ENCODE peak calls at places on chromosome 14, in seven cellular contexts. T is GM12891, Q is heart left ventricle, Y is upper lobe of left lung, C is stomach, Z is IMR-90, M is K562. E is an unnamed sample.

GRCh38 chr14:51614707-51615106 is 37.0 kb upstream of the FRMD6 start:
- DNase-seq in Y (no peak), Q (no peak), Z (peak; percentile 55), C (no peak), M (no peak), T (no peak), E (no peak)

GRCh38 chr14:57391609-57392195 is 1.3 kb downstream of the NAA30 start:
- DNase-seq in Q (no peak), M (no peak), Y (no peak), T (no peak), Z (peak; percentile 8), C (no peak), E (no peak)

GRCh38 chr14:70947739-70948138 is 40.5 kb downstream of the PCNX1 start:
- DNase-seq in C (no peak), Z (no peak), M (no peak), T (no peak), Q (no peak), Y (no peak), E (no peak)

GRCh38 chr14:78029471-78030372 is 140.5 kb upstream of the NRXN3 start:
- DNase-seq in Z (no peak), Y (peak; percentile 22), Q (no peak), C (no peak), M (peak; percentile 11), T (no peak), E (no peak)

GRCh38 chr14:88614218-88614907 is 51.5 kb downstream of the ZC3H14 start:
- DNase-seq in Y (no peak), C (no peak), T (no peak), M (no peak), Z (peak; percentile 81), Q (no peak), E (no peak)

GRCh38 chr14:87082917-87083316 is 910.1 kb downstream of the GALC start:
- DNase-seq in C (no peak), Q (no peak), Y (no peak), Z (no peak), M (no peak), T (no peak), E (no peak)

GRCh38 chr14:35818346-35819115 is 7.6 kb upstream of the BRMS1L start:
- DNase-seq in T (peak; percentile 14), Z (peak; percentile 58), Q (no peak), Y (no peak), M (peak; percentile 6), C (no peak), E (no peak)

GRCh38 chr14:54223978-54224377 is 172.8 kb upstream of the CDKN3 start:
- DNase-seq in Q (no peak), C (no peak), Z (no peak), T (no peak), Y (no peak), M (no peak), E (no peak)

GRCh38 chr14:104563742-104564615 is 15.6 kb upstream of the C14orf180 start:
- DNase-seq in T (peak; percentile 95), C (peak; percentile 75), M (peak; percentile 80), Z (peak; percentile 34), Y (peak; percentile 87), Q (peak; percentile 78), E (peak; percentile 94)

GRCh38 chr14:106318700-106319099 is 792.3 kb downstream of the TMEM121 start:
- DNase-seq in Y (peak; percentile 79), Z (no peak), M (peak; percentile 57), Q (no peak), C (no peak), T (peak; percentile 56), E (no peak)

GRCh38 chr14:91585856-91586255 is 75.7 kb upstream of the PPP4R3A start:
- DNase-seq in Z (no peak), T (no peak), M (no peak), C (no peak), Y (no peak), Q (no peak), E (no peak)

GRCh38 chr14:74492413-74493342 is at the start of gene NPC2:
- DNase-seq in T (no peak), M (no peak), C (no peak), Z (no peak), Q (no peak), Y (no peak), E (no peak)
- TF ChIP-seq POLR2A in T (no peak), M (no peak), C (no peak), Z (no peak), Q (peak; percentile 64), Y (peak; percentile 79), E (peak; percentile 39)

GRCh38 chr14:23153891-23154796 is 29.3 kb downstream of the SLC7A8 start:
- DNase-seq in T (no peak), C (peak; percentile 97), Z (no peak), Y (peak; percentile 93), M (peak; percentile 96), Q (peak; percentile 96), E (no peak)
- TF ChIP-seq POLR2A in T (no peak), C (no peak), Z (no peak), Y (peak; percentile 43), M (peak; percentile 45), Q (peak; percentile 78), E (no peak)

DNA sequence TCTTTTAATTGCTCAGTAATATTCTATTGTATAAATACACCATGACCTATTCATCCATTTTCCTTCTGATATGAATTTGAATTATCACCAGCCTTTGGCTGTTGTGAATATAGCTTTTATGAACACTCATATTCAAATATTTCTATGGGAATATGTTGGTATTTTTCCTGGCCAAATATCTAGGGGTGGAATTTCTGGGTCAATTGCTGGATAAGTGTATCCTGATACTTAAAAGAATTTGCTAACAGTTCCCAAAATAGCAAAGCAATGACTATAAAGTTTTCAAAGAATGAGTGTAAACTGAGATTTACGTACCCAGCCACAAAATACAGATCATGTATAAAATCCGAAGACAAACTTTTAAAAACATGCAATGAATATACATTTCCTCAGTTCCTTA is 148.7 kb upstream of the CLEC14A start:
- DNase-seq in M (no peak), T (no peak), Y (no peak), C (no peak), Z (peak; percentile 66), Q (no peak), E (no peak)
- TF ChIP-seq POLR2A in M (no peak), T (no peak), Y (no peak), C (no peak), Z (no peak), Q (no peak), E (no peak)

GRCh38 chr14:96057738-96058137 is 18.6 kb downstream of the C14orf132 start:
- DNase-seq in T (no peak), Y (no peak), Q (no peak), C (peak; percentile 3), M (no peak), Z (no peak), E (no peak)

GRCh38 chr14:96055065-96055752 is 16.0 kb downstream of the C14orf132 start:
- DNase-seq in C (peak; percentile 1), M (no peak), Q (no peak), Z (peak; percentile 35), Y (no peak), T (no peak), E (no peak)

GRCh38 chr14:96055753-96056508 is 16.8 kb downstream of the C14orf132 start:
- DNase-seq in T (no peak), Z (no peak), C (peak; percentile 7), M (no peak), Y (no peak), Q (no peak), E (no peak)

GRCh38 chr14:96058606-96059200 is 19.5 kb downstream of the C14orf132 start:
- DNase-seq in Z (no peak), Q (no peak), Y (no peak), T (no peak), C (peak; percentile 10), M (no peak), E (no peak)

GRCh38 chr14:96056509-96057422 is 17.6 kb downstream of the C14orf132 start:
- DNase-seq in Y (no peak), T (no peak), M (no peak), C (peak; percentile 36), Z (no peak), Q (no peak), E (no peak)
- TF ChIP-seq POLR2A in Y (no peak), T (no peak), M (no peak), C (no peak), Z (no peak), Q (no peak), E (no peak)

GRCh38 chr14:24664366-24664765 is 30.4 kb upstream of the GZMB start:
- DNase-seq in M (no peak), C (no peak), Y (no peak), T (no peak), Q (no peak), Z (no peak), E (no peak)
- TF ChIP-seq POLR2A in M (no peak), C (no peak), Y (no peak), T (no peak), Q (no peak), Z (no peak), E (no peak)

DNA sequence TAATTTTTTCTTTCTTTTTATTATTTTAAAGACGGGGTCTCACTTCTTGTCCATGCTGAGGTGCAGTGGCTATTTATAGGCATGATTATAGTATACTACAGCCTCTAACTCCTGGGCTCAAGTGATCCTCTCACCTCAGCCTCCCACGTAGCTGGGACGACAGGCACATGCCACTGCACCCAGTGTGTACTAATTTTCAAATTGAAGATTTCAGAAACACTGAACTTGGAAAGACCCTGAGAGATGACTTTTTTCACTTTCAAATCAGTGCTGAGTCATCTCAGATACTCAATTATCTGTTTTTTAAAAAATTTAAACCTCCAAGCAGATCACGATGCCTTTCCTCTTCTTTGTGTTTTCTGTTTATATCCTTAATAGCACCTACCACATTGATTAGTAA is 53.7 kb upstream of the COCH start:
- DNase-seq in M (no peak), Z (no peak), C (no peak), Y (no peak), T (no peak), Q (no peak), E (no peak)
- TF ChIP-seq POLR2A in M (no peak), Z (no peak), C (no peak), Y (no peak), T (no peak), Q (no peak), E (no peak)

DNA sequence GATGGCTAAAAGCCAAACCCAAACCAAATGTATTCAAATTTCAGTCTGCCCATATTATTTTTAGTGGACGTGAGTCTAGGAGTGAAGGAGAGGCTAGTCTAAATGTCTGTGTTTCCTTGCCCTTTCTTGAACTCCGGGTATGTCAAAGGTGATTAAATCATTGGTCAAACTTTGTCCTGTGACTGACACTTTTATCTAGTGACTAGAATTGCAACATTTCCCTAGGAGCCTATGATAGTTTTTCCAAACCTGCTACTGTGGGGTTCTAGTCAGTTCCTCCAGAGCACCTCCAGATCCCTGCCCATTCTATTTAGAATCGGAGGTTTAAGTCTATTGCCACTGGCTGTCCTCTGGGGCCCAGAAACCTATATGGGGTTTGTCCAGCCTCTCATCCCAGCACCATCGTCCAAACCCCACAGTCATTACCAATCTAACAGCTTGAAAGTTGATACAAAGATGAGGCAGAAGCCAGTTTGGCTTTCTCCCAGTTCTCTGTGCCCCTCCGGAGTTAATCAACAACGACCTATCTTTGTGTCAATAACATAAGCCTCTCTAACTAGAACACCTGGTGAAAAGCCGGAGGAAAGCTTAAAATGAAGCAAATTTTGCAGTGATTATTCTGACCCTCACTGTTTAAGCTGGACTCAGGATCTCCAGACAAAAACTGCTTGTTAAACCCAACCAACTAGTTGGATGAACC is 306.7 kb downstream of the ZFP36L1 start:
- DNase-seq in Y (no peak), Z (no peak), T (no peak), Q (no peak), C (no peak), M (no peak), E (no peak)
- TF ChIP-seq POLR2A in Y (no peak), Z (no peak), T (no peak), Q (no peak), C (no peak), M (no peak), E (no peak)

GRCh38 chr14:72480465-72481243 is 413.2 kb downstream of the DPF3 start:
- DNase-seq in Q (no peak), C (no peak), Z (peak; percentile 2), Y (peak; percentile 3), M (peak; percentile 41), T (no peak), E (no peak)
- TF ChIP-seq POLR2A in Q (no peak), C (no peak), Z (no peak), Y (no peak), M (no peak), T (no peak), E (no peak)